ENCODE peak calls at places on chromosome 21, in four cellular contexts. K, M, B and U are unnamed samples.

GRCh38 chr21:39727401-39728120 is 17.4 kb upstream of the IGSF5 start:
- DNase-seq in K (no peak), M (no peak), B (no peak), U (no peak)

GRCh38 chr21:16418211-16418610 is 688.4 kb downstream of the USP25 start:
- DNase-seq in K (no peak), M (no peak), B (no peak), U (no peak)

GRCh38 chr21:39663742-39664492 is 51.2 kb downstream of the B3GALT5 start:
- DNase-seq in K (no peak), M (peak; percentile 44), B (no peak), U (no peak)

GRCh38 chr21:31260790-31261189 is 83.3 kb downstream of the TIAM1 start:
- DNase-seq in K (no peak), M (no peak), B (no peak), U (no peak)

GRCh38 chr21:37445228-37445627 is 78.7 kb downstream of the DYRK1A start:
- DNase-seq in K (no peak), M (no peak), B (no peak), U (no peak)

GRCh38 chr21:46207006-46207919 is 21.3 kb downstream of the LSS start:
- DNase-seq in K (no peak), M (no peak), B (no peak), U (no peak)

GRCh38 chr21:16078382-16078781 is 348.6 kb downstream of the USP25 start:
- DNase-seq in K (no peak), M (no peak), B (no peak), U (no peak)

GRCh38 chr21:33685613-33686197 is 43.4 kb downstream of the ITSN1 start:
- DNase-seq in K (no peak), M (no peak), B (no peak), U (peak; percentile 52)

GRCh38 chr21:30842990-30843389 is 13.4 kb upstream of the KRTAP7-1 start:
- DNase-seq in K (no peak), M (no peak), B (no peak), U (no peak)

GRCh38 chr21:14736162-14736561 is 190.0 kb upstream of the SAMSN1 start:
- DNase-seq in K (no peak), M (no peak), B (no peak), U (no peak)

GRCh38 chr21:43697758-43698643 is 20.9 kb upstream of the PDXK start:
- DNase-seq in K (no peak), M (no peak), B (no peak), U (no peak)

GRCh38 chr21:28325618-28326017 is 667.1 kb downstream of the LTN1 start:
- DNase-seq in K (no peak), M (no peak), B (peak; percentile 47), U (no peak)

GRCh38 chr21:21246007-21246406 is 247.8 kb downstream of the NCAM2 start:
- DNase-seq in K (no peak), M (no peak), B (no peak), U (no peak)

GRCh38 chr21:29075706-29076447 is 2.4 kb upstream of the CCT8 start:
- DNase-seq in K (no peak), M (no peak), B (no peak), U (no peak)

GRCh38 chr21:18832081-18832670 is 428.6 kb upstream of the TMPRSS15 start:
- DNase-seq in K (no peak), M (no peak), B (no peak), U (no peak)

GRCh38 chr21:31599563-31599962 is 59.9 kb upstream of the SOD1 start:
- DNase-seq in K (no peak), M (no peak), B (no peak), U (no peak)

GRCh38 chr21:19853709-19854575 is 1144.3 kb upstream of the NCAM2 start:
- DNase-seq in K (no peak), M (no peak), B (no peak), U (no peak)

GRCh38 chr21:38376235-38376634 is 119.4 kb downstream of the KCNJ15 start:
- DNase-seq in K (no peak), M (peak; percentile 55), B (no peak), U (no peak)

GRCh38 chr21:21921410-21922232 is 923.4 kb downstream of the NCAM2 start:
- DNase-seq in K (no peak), M (no peak), B (no peak), U (no peak)

GRCh38 chr21:16418663-16419062 is 688.9 kb downstream of the USP25 start:
- DNase-seq in K (no peak), M (no peak), B (no peak), U (no peak)

GRCh38 chr21:25036775-25037174 is 570.5 kb downstream of the MRPL39 start:
- DNase-seq in K (no peak), M (no peak), B (no peak), U (no peak)

GRCh38 chr21:32844653-32845443 is 73.3 kb upstream of the PAXBP1 start:
- DNase-seq in K (no peak), M (no peak), B (no peak), U (peak; percentile 53)

GRCh38 chr21:21401444-21401843 is 403.2 kb downstream of the NCAM2 start:
- DNase-seq in K (no peak), M (no peak), B (no peak), U (no peak)

GRCh38 chr21:33136898-33137502 is 67.1 kb downstream of the OLIG1 start:
- DNase-seq in K (no peak), M (no peak), B (no peak), U (no peak)

GRCh38 chr21:38438476-38438893 is 59.8 kb downstream of the ERG start:
- DNase-seq in K (peak; percentile 45), M (peak; percentile 80), B (no peak), U (peak; percentile 82)

GRCh38 chr21:14916676-14917141 is 148.1 kb downstream of the NRIP1 start:
- DNase-seq in K (no peak), M (no peak), B (peak; percentile 25), U (no peak)

GRCh38 chr21:39750670-39751069 is 5.7 kb downstream of the IGSF5 start:
- DNase-seq in K (no peak), M (no peak), B (no peak), U (no peak)

GRCh38 chr21:32712641-32713040 is 15.2 kb downstream of the SYNJ1 start:
- DNase-seq in K (no peak), M (no peak), B (no peak), U (no peak)

GRCh38 chr21:17428484-17428869 is 84.4 kb upstream of the CXADR start:
- DNase-seq in K (no peak), M (no peak), B (no peak), U (no peak)

GRCh38 chr21:46320331-46320801 is 3.3 kb downstream of the C21orf58 start:
- DNase-seq in K (no peak), M (no peak), B (no peak), U (no peak)

GRCh38 chr21:38365521-38365920 is 108.7 kb downstream of the KCNJ15 start:
- DNase-seq in K (no peak), M (peak; percentile 16), B (no peak), U (no peak)

GRCh38 chr21:46349134-46349760 is 25.3 kb downstream of the PCNT start:
- DNase-seq in K (no peak), M (no peak), B (no peak), U (no peak)

GRCh38 chr21:37176716-37177115 is 90.4 kb downstream of the VPS26C start:
- DNase-seq in K (no peak), M (no peak), B (no peak), U (no peak)

GRCh38 chr21:21468003-21468402 is 469.8 kb downstream of the NCAM2 start:
- DNase-seq in K (no peak), M (no peak), B (no peak), U (no peak)

GRCh38 chr21:31908106-31909031 is 35.5 kb downstream of the HUNK start:
- DNase-seq in K (no peak), M (no peak), B (no peak), U (no peak)

GRCh38 chr21:26966978-26967913 is at the start of gene ADAMTS5:
- DNase-seq in K (peak; percentile 39), M (peak; percentile 71), B (no peak), U (peak; percentile 43)

GRCh38 chr21:17726047-17726446 is 93.1 kb downstream of the C21orf91 start:
- DNase-seq in K (no peak), M (no peak), B (no peak), U (no peak)

GRCh38 chr21:32549454-32549853 is 35.9 kb downstream of the TCP10L start:
- DNase-seq in K (no peak), M (no peak), B (no peak), U (no peak)

GRCh38 chr21:9750341-9751086 is 770.9 kb upstream of the TPTE start:
- DNase-seq in K (no peak), M (no peak), B (no peak), U (no peak)

GRCh38 chr21:41250519-41250918 is 66.1 kb upstream of the FAM3B start:
- DNase-seq in K (no peak), M (no peak), B (no peak), U (no peak)
- H3K4me3 ChIP-seq in K (no peak overlapping the region), M (no peak overlapping the region), B (no peak overlapping the region), U (no peak overlapping the region)

DNA sequence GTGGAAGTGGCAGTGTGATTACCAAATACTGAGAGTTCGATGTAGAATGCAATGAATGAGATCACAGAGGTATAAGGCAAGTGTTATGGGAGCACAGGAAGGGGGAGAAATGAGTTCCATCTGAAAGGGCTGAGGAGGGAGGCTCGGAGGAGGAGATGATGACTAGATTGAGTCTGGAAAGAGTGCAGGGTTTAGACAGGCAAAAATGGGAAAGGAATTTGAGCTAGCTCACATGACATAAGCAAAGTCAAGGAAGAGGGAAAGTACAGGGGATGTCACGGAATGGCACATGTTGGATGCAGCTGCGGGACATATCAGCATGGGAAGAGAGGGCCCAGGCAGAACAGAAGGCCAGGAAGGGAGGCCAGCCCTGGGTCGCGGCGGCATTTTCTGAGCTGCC is 132.7 kb downstream of the RUNX1 start:
- DNase-seq in K (no peak), M (no peak), B (no peak), U (no peak)
- H3K4me3 ChIP-seq in K (no peak overlapping the region), M (no peak overlapping the region), B (no peak overlapping the region), U (no peak overlapping the region)

DNA sequence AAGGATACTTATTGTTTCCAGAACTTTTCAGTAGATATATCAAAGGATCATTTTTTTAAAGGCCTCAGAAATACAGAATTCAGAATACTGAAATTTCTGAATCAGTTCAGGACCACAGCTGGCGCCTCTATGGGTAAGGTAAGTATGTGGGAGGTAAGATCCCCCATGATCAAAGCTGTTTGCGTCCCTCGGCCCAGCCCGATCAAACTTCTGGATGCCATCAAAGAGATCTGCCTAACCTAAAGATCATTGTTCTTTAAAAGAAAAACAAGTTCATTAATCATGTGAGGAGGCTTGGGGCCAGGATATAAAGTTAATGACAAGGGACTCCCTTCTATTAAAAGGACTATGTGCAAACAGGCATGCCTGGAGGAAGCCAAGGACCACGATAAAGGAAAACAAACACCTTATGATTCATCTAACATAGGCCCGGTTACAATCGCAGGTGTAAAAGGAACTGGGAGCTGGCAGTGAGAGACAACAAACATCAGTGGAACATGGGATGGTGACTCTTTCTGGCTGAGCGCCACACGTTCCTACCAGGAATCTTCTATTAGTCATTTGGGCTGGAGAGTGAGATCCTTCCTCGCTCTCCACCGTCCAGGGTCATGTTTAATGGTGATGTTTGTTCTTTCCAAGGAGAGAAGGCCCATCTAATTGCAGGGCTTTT is 2.8 kb upstream of the BACE2 start:
- DNase-seq in K (peak; percentile 70), M (no peak), B (no peak), U (no peak)
- H3K4me3 ChIP-seq in K (no peak overlapping the region), M (no peak overlapping the region), B (no peak overlapping the region), U (no peak overlapping the region)

GRCh38 chr21:42570841-42571387 is 57.3 kb downstream of the SLC37A1 start:
- DNase-seq in K (no peak), M (no peak), B (no peak), U (no peak)
- H3K4me3 ChIP-seq in K (no peak overlapping the region), M (no peak overlapping the region), B (no peak overlapping the region), U (no peak overlapping the region)